ENCODE peak calls at places on chromosomes 16 and 17, in eight cellular contexts. N is AG04450, Y is uterus, Q is RWPE2, F is left ventricle myocardium inferior, P is breast epithelium, O is NB4, H is H1. I is an unnamed sample.
A peak's percentile ranks its signal among the peaks of the same experiment; 100 is the strongest.

GRCh38 chr16:66842765-66843164 is 1.4 kb upstream of the CA7 start:
- DNase-seq in Q (peak; percentile 50), F (no peak), O (no peak), P (no peak), H (no peak), Y (no peak), N (no peak), I (no peak)

GRCh38 chr17:57956311-57957119 is 1.3 kb upstream of the CUEDC1 start:
- DNase-seq in P (peak; percentile 16), Q (peak; percentile 29), F (no peak), N (no peak), H (no peak), O (peak; percentile 43), Y (peak; percentile 15), I (no peak)

GRCh38 chr17:72342582-72343527 is 222.0 kb downstream of the SOX9 start:
- DNase-seq in H (no peak), Q (no peak), N (no peak), Y (peak; percentile 27), P (peak; percentile 20), F (peak; percentile 33), O (no peak), I (no peak)

GRCh38 chr17:75508848-75509450 is 6.4 kb downstream of the CASKIN2 start:
- DNase-seq in P (no peak), F (no peak), Q (no peak), Y (no peak), O (no peak), N (no peak), H (no peak), I (no peak)

GRCh38 chr17:8766731-8767130 is 8.4 kb upstream of the SPDYE4 start:
- DNase-seq in N (no peak), Q (no peak), H (no peak), O (no peak), Y (no peak), F (no peak), P (no peak), I (no peak)

GRCh38 chr17:21418446-21419298 is 42.5 kb downstream of the KCNJ12 start:
- DNase-seq in H (no peak), Y (no peak), F (no peak), O (no peak), Q (no peak), N (no peak), P (no peak), I (no peak)

GRCh38 chr17:82931696-82932060 is 91.9 kb upstream of the ZNF750 start:
- DNase-seq in Q (no peak), O (no peak), F (peak; percentile 70), Y (peak; percentile 86), N (peak; percentile 73), P (peak; percentile 69), H (no peak), I (no peak)

GRCh38 chr17:79803421-79803996 is 6.6 kb upstream of the CBX8 start:
- DNase-seq in Y (no peak), O (peak; percentile 76), P (no peak), Q (no peak), F (no peak), H (no peak), N (no peak), I (no peak)

GRCh38 chr17:80526116-80526910 is 18.3 kb upstream of the RPTOR start:
- DNase-seq in N (no peak), Y (no peak), F (no peak), O (no peak), P (no peak), H (no peak), Q (no peak), I (no peak)

GRCh38 chr17:18033442-18034099 is 5.4 kb downstream of the ATPAF2 start:
- DNase-seq in P (peak; percentile 36), N (peak; percentile 63), H (peak; percentile 13), Q (no peak), O (peak; percentile 89), Y (peak; percentile 61), F (no peak), I (peak; percentile 81)

GRCh38 chr16:25257956-25258855 is 561 bp upstream of the ZKSCAN2 start:
- DNase-seq in Q (peak; percentile 94), Y (peak; percentile 87), F (peak; percentile 76), P (peak; percentile 59), H (peak; percentile 60), N (peak; percentile 77), O (peak; percentile 92), I (peak; percentile 88)

GRCh38 chr16:27518226-27518625 is 31.5 kb downstream of the GTF3C1 start:
- DNase-seq in O (no peak), H (no peak), Q (no peak), Y (no peak), N (no peak), P (no peak), F (no peak), I (no peak)
- H3K4me3 ChIP-seq in O (no peak overlapping the region), H (no peak overlapping the region), Q (no peak overlapping the region), Y (no peak overlapping the region), N (no peak overlapping the region), P (no peak overlapping the region), F (no peak overlapping the region), I (no peak overlapping the region)

DNA sequence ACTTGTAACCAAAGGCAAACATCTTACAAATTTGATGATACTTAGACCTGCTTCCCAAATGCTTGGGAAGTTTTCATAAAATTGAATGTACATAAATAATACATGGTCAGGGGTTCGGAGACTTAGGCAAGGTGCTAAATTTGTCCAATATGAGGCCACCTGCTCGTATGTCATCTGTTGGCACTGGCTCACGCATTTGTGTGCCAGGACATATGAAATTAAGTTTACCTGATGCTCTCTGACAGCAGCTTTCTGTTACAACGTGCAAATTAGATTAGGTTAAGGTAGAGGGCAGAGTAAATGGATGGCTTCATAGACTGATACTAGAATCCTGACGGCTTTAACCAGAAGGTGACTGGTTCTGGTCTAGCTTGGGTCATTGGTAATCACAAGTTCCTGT is 970.3 kb upstream of the RBFOX1 start:
- DNase-seq in Q (no peak), O (no peak), H (no peak), P (no peak), F (no peak), N (no peak), Y (no peak), I (no peak)
- TF ChIP-seq CTCF in Q (no peak), O (no peak), H (no peak), P (no peak), F (no peak), N (no peak), Y (no peak), I (no peak)

GRCh38 chr16:50246299-50247122 is 19.8 kb upstream of the ADCY7 start:
- DNase-seq in O (peak; percentile 75), Q (no peak), H (no peak), P (peak; percentile 13), N (no peak), F (no peak), Y (no peak), I (no peak)
- H3K4me3 ChIP-seq in O (peak overlapping the region; percentile 61), Q (peak overlapping the region; percentile 65), H (peak overlapping the region; percentile 49), P (peak overlapping the region; percentile 64), N (peak overlapping the region; percentile 54), F (peak overlapping the region; percentile 69), Y (peak overlapping the region; percentile 46), I (peak overlapping the region; percentile 48)

GRCh38 chr17:39674179-39674578 is 5.9 kb downstream of the PNMT start:
- DNase-seq in Q (no peak), Y (no peak), F (no peak), N (no peak), O (peak; percentile 62), H (no peak), P (no peak), I (no peak)

GRCh38 chr17:39671651-39672521 is 3.6 kb downstream of the PNMT start:
- DNase-seq in Y (no peak), P (no peak), H (no peak), F (peak; percentile 69), Q (no peak), O (peak; percentile 67), N (no peak), I (no peak)

GRCh38 chr17:39670746-39671145 is 2.5 kb downstream of the PNMT start:
- DNase-seq in Y (no peak), O (no peak), F (no peak), N (no peak), P (no peak), Q (no peak), H (no peak), I (no peak)

GRCh38 chr17:39673335-39674081 is 5.3 kb downstream of the PNMT start:
- DNase-seq in H (no peak), N (no peak), Y (no peak), P (no peak), F (no peak), O (no peak), Q (no peak), I (no peak)

GRCh38 chr17:39672522-39673334 is 4.5 kb downstream of the PNMT start:
- DNase-seq in O (no peak), Q (no peak), F (no peak), P (no peak), N (no peak), H (no peak), Y (no peak), I (no peak)
- TF ChIP-seq CTCF in O (no peak), Q (peak; percentile 14), F (no peak), P (no peak), N (no peak), H (no peak), Y (no peak), I (no peak)

GRCh38 chr17:68377771-68378201 is 79.5 kb downstream of the WIPI1 start:
- DNase-seq in P (no peak), Q (no peak), F (no peak), H (no peak), Y (no peak), N (no peak), O (no peak), I (no peak)
- H3K4me3 ChIP-seq in P (no peak overlapping the region), Q (no peak overlapping the region), F (peak overlapping the region; percentile 46), H (no peak overlapping the region), Y (no peak overlapping the region), N (peak overlapping the region; percentile 31), O (no peak overlapping the region), I (peak overlapping the region; percentile 43)

GRCh38 chr17:28204751-28205150 is 114.2 kb upstream of the TMEM97 start:
- DNase-seq in P (no peak), Q (no peak), O (no peak), F (no peak), Y (no peak), H (no peak), N (no peak), I (no peak)

GRCh38 chr17:28211811-28212210 is 107.2 kb upstream of the TMEM97 start:
- DNase-seq in N (no peak), Q (no peak), O (no peak), P (no peak), Y (no peak), F (no peak), H (no peak), I (no peak)

GRCh38 chr17:28204244-28204643 is 114.8 kb upstream of the TMEM97 start:
- DNase-seq in Y (no peak), O (no peak), P (no peak), H (no peak), F (no peak), Q (no peak), N (no peak), I (no peak)

GRCh38 chr17:28201315-28201714 is 117.7 kb upstream of the TMEM97 start:
- DNase-seq in Y (no peak), F (no peak), N (no peak), P (no peak), O (no peak), Q (no peak), H (no peak), I (no peak)

DNA sequence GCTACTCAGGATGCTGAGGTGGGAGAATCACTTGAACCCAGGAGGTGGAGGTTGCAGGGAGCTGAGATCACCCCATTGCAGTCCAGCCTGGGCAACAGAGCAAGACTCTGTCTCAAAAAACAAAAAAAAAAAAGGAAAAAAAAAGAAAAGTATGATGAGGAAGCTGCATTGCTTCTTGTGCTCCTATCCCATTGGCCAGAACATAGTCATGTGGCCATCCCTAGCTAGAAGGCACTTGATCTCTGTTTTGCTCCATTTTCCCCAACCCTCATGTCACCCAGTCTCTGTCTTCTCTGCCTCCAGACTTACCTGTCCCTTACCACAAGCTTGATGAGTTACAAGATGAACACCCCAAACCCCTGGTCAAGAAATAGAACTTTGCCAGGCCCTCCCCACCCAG is 112.7 kb upstream of the TMEM97 start:
- DNase-seq in Y (no peak), Q (no peak), H (no peak), O (no peak), P (no peak), N (no peak), F (no peak), I (no peak)
- TF ChIP-seq CTCF in Y (no peak), Q (no peak), H (no peak), O (no peak), P (no peak), N (no peak), F (no peak), I (no peak)

I was measured in LNCaP clone FGC.